ENCODE peak calls at places on chromosomes 13 and 19, in seven cellular contexts. H is mucosa of descending colon; C is stimulated activated CD8-positive, alpha-beta memory T cell treated with anti-CD3 and anti-CD28 coated beads, Interleukin-4, amount 100 ng/mL, for 1 hour; E is activated CD4-positive, CD25-positive, alpha-beta regulatory T cell treated with anti-CD3 and anti-CD28 coated beads, Interleukin-2, amount 50 U/mL, for 16 hours; L is hypothalamus; Y is progenitor cell of endocrine pancreas; U is hippocampal formation. J is an unnamed sample.

GRCh38 chr19:3644351-3645066 is 17.9 kb upstream of the CACTIN start:
- DNase-seq in Y (no peak), H (no peak), L (peak; percentile 76), C (no peak), U (peak; percentile 91), E (no peak), J (no peak)

GRCh38 chr19:531753-532571 is at the start of gene CDC34:
- DNase-seq in C (no peak), Y (no peak), H (no peak), U (no peak), E (no peak), L (no peak), J (no peak)

GRCh38 chr19:46515879-46516350 is 20.2 kb upstream of the PNMA8B start:
- DNase-seq in H (no peak), L (no peak), U (no peak), C (no peak), Y (no peak), E (no peak), J (no peak)

GRCh38 chr13:74134777-74135305 is 637 bp upstream of the KLF12 start:
- DNase-seq in Y (peak; percentile 50), E (no peak), L (no peak), H (peak; percentile 72), U (peak; percentile 40), C (peak; percentile 34), J (peak; percentile 66)

GRCh38 chr19:3852614-3853254 is 16.1 kb downstream of the ZFR2 start:
- DNase-seq in C (no peak), L (no peak), E (no peak), H (peak; percentile 68), Y (no peak), U (no peak), J (no peak)

GRCh38 chr13:71079638-71080037 is 787.4 kb downstream of the DACH1 start:
- DNase-seq in E (no peak), Y (no peak), U (no peak), L (no peak), C (no peak), H (no peak), J (no peak)

GRCh38 chr13:44422755-44423643 is 49.4 kb downstream of the SERP2 start:
- DNase-seq in Y (no peak), L (no peak), C (no peak), E (no peak), H (no peak), U (no peak), J (no peak)

GRCh38 chr19:51689751-51690358 is 3.3 kb upstream of the SPACA6 start:
- DNase-seq in C (no peak), E (no peak), U (peak; percentile 59), Y (peak; percentile 46), H (no peak), L (peak; percentile 39), J (peak; percentile 55)

GRCh38 chr13:114166381-114167131 is 12.5 kb upstream of the CFAP97D2 start:
- DNase-seq in L (peak; percentile 40), E (no peak), U (peak; percentile 81), H (no peak), C (no peak), Y (no peak), J (no peak)

GRCh38 chr19:46068345-46069258 is 27.8 kb upstream of the IGFL4 start:
- DNase-seq in C (no peak), L (no peak), H (peak; percentile 19), E (no peak), Y (no peak), U (no peak), J (no peak)

GRCh38 chr13:39862891-39863290 is 207.4 kb downstream of the COG6 start:
- DNase-seq in E (no peak), C (no peak), Y (no peak), U (no peak), H (no peak), L (no peak), J (no peak)

GRCh38 chr13:30359999-30360398 is 52.6 kb upstream of the KATNAL1 start:
- DNase-seq in C (no peak), H (no peak), Y (no peak), E (no peak), L (no peak), U (no peak), J (no peak)

GRCh38 chr13:110371550-110372465 is 64.7 kb downstream of the COL4A2 start:
- DNase-seq in U (no peak), H (no peak), C (no peak), E (no peak), L (no peak), Y (no peak), J (no peak)

GRCh38 chr13:43686557-43686956 is 100.2 kb downstream of the ENOX1 start:
- DNase-seq in U (no peak), L (no peak), H (no peak), C (no peak), Y (no peak), E (no peak), J (no peak)

GRCh38 chr19:50723069-50723468 is at the start of gene CLEC11A:
- DNase-seq in U (no peak), C (no peak), E (no peak), H (peak; percentile 40), Y (no peak), L (no peak), J (no peak)

GRCh38 chr19:58218899-58219298 is 9.8 kb upstream of the ZNF544 start:
- DNase-seq in U (no peak), C (no peak), L (no peak), Y (no peak), H (no peak), E (no peak), J (no peak)

GRCh38 chr13:44648392-44649117 is 72.4 kb upstream of the TSC22D1 start:
- DNase-seq in L (no peak), C (no peak), E (no peak), U (no peak), Y (no peak), H (no peak), J (no peak)

GRCh38 chr13:97905517-97905916 is 48.0 kb upstream of the IPO5 start:
- DNase-seq in E (no peak), U (no peak), H (no peak), L (no peak), Y (no peak), C (no peak), J (no peak)

GRCh38 chr13:99356216-99357089 is 49.3 kb upstream of the GPR183 start:
- DNase-seq in H (peak; percentile 55), E (peak; percentile 43), L (no peak), Y (no peak), C (no peak), U (no peak), J (peak; percentile 56)

J was measured in lower lobe of right lung.